ENCODE peak calls at places on chromosomes 2 and 18, in five cellular contexts. One of them, this sample, is unnamed.

GRCh38 chr18:58310517-58310916 is 266.5 kb downstream of the NEDD4L start:
- DNase-seq in suprapubic skin: no peak
- DNase-seq in GM12891: no peak
- DNase-seq in sigmoid colon: peak; percentile 78
- DNase-seq in transverse colon: peak; percentile 87
- DNase-seq in this sample: peak; percentile 52

GRCh38 chr2:240086563-240086962 is 33.2 kb upstream of the OR6B3 start:
- DNase-seq in suprapubic skin: no peak
- DNase-seq in GM12891: no peak
- DNase-seq in sigmoid colon: no peak
- DNase-seq in transverse colon: no peak
- DNase-seq in this sample: no peak

GRCh38 chr18:54127759-54128378 is 96.6 kb downstream of the MBD2 start:
- DNase-seq in suprapubic skin: no peak
- DNase-seq in GM12891: no peak
- DNase-seq in sigmoid colon: no peak
- DNase-seq in transverse colon: no peak
- DNase-seq in this sample: no peak

GRCh38 chr2:228056293-228056692 is 125.2 kb downstream of the SPHKAP start:
- DNase-seq in suprapubic skin: no peak
- DNase-seq in GM12891: no peak
- DNase-seq in sigmoid colon: no peak
- DNase-seq in transverse colon: no peak
- DNase-seq in this sample: no peak

GRCh38 chr18:7950380-7951143 is 383.4 kb downstream of the PTPRM start:
- DNase-seq in suprapubic skin: no peak
- DNase-seq in GM12891: no peak
- DNase-seq in sigmoid colon: no peak
- DNase-seq in transverse colon: no peak
- DNase-seq in this sample: no peak

GRCh38 chr2:174482854-174483253 is 4.0 kb downstream of the GPR155 start:
- DNase-seq in suprapubic skin: no peak
- DNase-seq in GM12891: no peak
- DNase-seq in sigmoid colon: no peak
- DNase-seq in transverse colon: no peak
- DNase-seq in this sample: no peak

GRCh38 chr2:59930430-59930829 is 623.0 kb downstream of the BCL11A start:
- DNase-seq in suprapubic skin: no peak
- DNase-seq in GM12891: no peak
- DNase-seq in sigmoid colon: no peak
- DNase-seq in transverse colon: no peak
- DNase-seq in this sample: no peak

GRCh38 chr18:532023-532422 is 31.5 kb upstream of the COLEC12 start:
- DNase-seq in suprapubic skin: no peak
- DNase-seq in GM12891: no peak
- DNase-seq in sigmoid colon: no peak
- DNase-seq in transverse colon: no peak
- DNase-seq in this sample: no peak

GRCh38 chr2:56741601-56742102 is 557.9 kb downstream of the CCDC85A start:
- DNase-seq in suprapubic skin: no peak
- DNase-seq in GM12891: no peak
- DNase-seq in sigmoid colon: no peak
- DNase-seq in transverse colon: no peak
- DNase-seq in this sample: no peak

GRCh38 chr18:35919179-35919578 is 53.3 kb upstream of the RMP24 start:
- DNase-seq in suprapubic skin: no peak
- DNase-seq in GM12891: no peak
- DNase-seq in sigmoid colon: no peak
- DNase-seq in transverse colon: no peak
- DNase-seq in this sample: no peak

GRCh38 chr18:35918564-35918963 is 53.9 kb upstream of the RMP24 start:
- DNase-seq in suprapubic skin: no peak
- DNase-seq in GM12891: no peak
- DNase-seq in sigmoid colon: no peak
- DNase-seq in transverse colon: no peak
- DNase-seq in this sample: no peak

GRCh38 chr18:35917043-35917442 is 55.4 kb upstream of the RMP24 start:
- DNase-seq in suprapubic skin: no peak
- DNase-seq in GM12891: no peak
- DNase-seq in sigmoid colon: no peak
- DNase-seq in transverse colon: no peak
- DNase-seq in this sample: no peak

GRCh38 chr18:35923939-35924338 is 48.5 kb upstream of the RMP24 start:
- DNase-seq in suprapubic skin: no peak
- DNase-seq in GM12891: no peak
- DNase-seq in sigmoid colon: no peak
- DNase-seq in transverse colon: no peak
- DNase-seq in this sample: no peak

DNA sequence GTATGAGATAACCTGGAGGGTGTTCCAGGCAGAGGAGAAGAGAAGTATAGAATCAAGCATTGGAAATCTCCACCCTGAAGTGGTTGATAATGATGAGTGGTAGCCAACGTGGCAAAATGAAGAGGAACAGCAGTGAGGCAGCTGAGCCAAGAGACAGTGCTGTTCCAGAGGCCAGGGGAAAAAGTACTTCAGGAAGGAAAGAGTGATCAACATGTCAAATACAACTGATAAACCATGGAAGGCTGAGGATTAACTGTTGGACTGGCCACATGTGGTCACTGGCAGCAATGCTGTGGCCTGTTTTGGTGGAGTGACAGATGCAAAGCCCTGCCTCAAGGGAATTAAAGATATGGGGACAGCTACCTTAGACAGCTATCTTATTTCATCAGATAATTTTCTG is 51.9 kb upstream of the RMP24 start:
- DNase-seq in suprapubic skin: no peak
- DNase-seq in GM12891: no peak
- DNase-seq in sigmoid colon: no peak
- DNase-seq in transverse colon: no peak
- DNase-seq in this sample: no peak
- TF ChIP-seq POLR2AphosphoS5 in suprapubic skin: no peak
- TF ChIP-seq POLR2AphosphoS5 in GM12891: no peak
- TF ChIP-seq POLR2AphosphoS5 in sigmoid colon: no peak
- TF ChIP-seq POLR2AphosphoS5 in transverse colon: no peak
- TF ChIP-seq POLR2AphosphoS5 in this sample: no peak

GRCh38 chr2:214389334-214389733 is 21.5 kb upstream of the VWC2L start:
- DNase-seq in suprapubic skin: no peak
- DNase-seq in GM12891: no peak
- DNase-seq in sigmoid colon: no peak
- DNase-seq in transverse colon: no peak
- DNase-seq in this sample: no peak
- TF ChIP-seq POLR2A in suprapubic skin: no peak
- TF ChIP-seq POLR2A in GM12891: no peak
- TF ChIP-seq POLR2A in sigmoid colon: no peak
- TF ChIP-seq POLR2A in transverse colon: no peak
- TF ChIP-seq POLR2A in this sample: no peak

DNA sequence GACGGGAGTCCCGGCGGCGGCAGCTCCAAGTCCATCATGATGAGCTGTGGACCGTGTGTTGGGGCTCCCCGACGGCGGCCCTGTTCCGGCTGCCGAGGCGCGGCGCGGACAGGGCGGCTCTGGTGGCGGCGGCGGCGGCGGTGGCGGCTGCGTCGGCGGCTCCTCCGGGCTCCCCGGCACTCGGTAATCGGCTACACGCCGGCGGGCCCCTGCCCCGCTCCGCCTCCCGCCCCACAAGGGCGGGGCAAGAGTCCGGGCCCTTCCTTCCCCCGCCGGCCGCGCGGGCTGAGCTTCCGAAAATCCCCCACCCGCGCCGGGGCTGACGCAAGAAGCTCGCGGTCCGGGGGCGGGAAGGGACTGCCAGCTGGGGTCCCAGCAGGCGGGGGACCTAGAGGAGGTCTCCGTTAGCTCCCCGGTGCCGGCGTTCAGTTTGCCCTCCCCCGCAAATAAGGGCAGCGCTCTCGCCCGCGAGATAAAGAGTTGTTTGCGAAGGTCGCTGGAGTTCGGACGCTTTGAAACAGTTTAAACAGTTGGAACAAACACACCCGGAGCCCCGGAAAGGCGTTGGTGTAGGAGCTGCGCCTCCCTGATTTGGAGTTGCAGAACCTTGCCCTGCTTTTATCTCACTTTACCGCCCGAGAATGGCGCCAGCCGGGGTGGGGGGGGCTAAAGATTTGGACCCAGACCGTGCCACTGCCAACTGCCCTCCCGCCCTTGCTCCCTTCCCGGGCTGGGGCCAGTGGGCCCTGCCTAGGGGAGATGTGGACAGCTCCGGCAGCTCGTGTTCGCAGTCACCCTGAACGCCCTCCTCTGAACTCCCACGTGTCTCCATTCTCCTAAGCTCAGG is at the start of gene NFE2L2:
- DNase-seq in suprapubic skin: peak; percentile 96
- DNase-seq in GM12891: peak; percentile 87
- DNase-seq in sigmoid colon: peak; percentile 97
- DNase-seq in transverse colon: peak; percentile 95
- DNase-seq in this sample: peak; percentile 94
- TF ChIP-seq POLR2AphosphoS5 in suprapubic skin: peak; percentile 67
- TF ChIP-seq POLR2AphosphoS5 in GM12891: peak; percentile 57
- TF ChIP-seq POLR2AphosphoS5 in sigmoid colon: peak; percentile 97
- TF ChIP-seq POLR2AphosphoS5 in transverse colon: peak; percentile 97
- TF ChIP-seq POLR2AphosphoS5 in this sample: peak; percentile 95

DNA sequence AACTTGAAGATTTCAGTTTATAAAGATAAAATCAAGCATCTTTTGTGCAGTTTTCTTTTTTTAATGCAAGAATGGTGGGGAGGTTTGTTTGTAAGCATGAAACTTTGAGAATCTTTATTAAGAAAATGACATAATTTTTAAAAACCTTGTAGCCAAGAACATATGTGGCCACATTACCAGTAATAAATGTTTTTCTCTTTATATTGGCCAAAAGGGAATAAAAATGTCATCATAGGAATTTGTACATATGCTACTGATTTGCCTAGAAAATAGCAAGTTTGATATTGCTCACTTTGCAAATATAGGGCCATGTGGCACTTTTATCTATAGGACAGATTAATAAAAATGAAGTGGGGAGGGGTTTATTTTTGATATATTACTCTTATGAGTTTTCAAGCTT is 25.6 kb downstream of the METTL21A start:
- DNase-seq in suprapubic skin: no peak
- DNase-seq in GM12891: no peak
- DNase-seq in sigmoid colon: no peak
- DNase-seq in transverse colon: no peak
- DNase-seq in this sample: no peak
- TF ChIP-seq POLR2A in suprapubic skin: no peak
- TF ChIP-seq POLR2A in GM12891: no peak
- TF ChIP-seq POLR2A in sigmoid colon: no peak
- TF ChIP-seq POLR2A in transverse colon: no peak
- TF ChIP-seq POLR2A in this sample: no peak